ENCODE peak calls at places on chromosome 1, in ten cellular contexts. R is IMR-90; U is stimulated activated CD8-positive, alpha-beta memory T cell treated with anti-CD3 and anti-CD28 coated beads, Interleukin-15, amount 100 ng/mL, for 4 hours; E is Calu3; H is T-helper 9 cell; M is NCI-H774; Q is neural crest cell; G is activated T-cell treated with anti-CD3 and anti-CD28 coated beads, Interleukin-2, amount 50 U/mL, for 48 hours; J is GM12892; C is pancreas. V is an unnamed sample.

GRCh38 chr1:67118191-67118590 is 16.6 kb downstream of the C1orf141 start:
- DNase-seq in R (peak), U (no peak), E (no peak), H (no peak), M (no peak), Q (no peak), G (no peak), J (no peak), C (no peak), V (no peak)

GRCh38 chr1:156807627-156808026 is 9.0 kb downstream of the SH2D2A start:
- DNase-seq in R (no peak), U (no peak), E (no peak), H (no peak), M (no peak), Q (no peak), G (peak), J (no peak), C (no peak), V (no peak)

GRCh38 chr1:41465741-41466140 is 18.7 kb downstream of the EDN2 start:
- DNase-seq in R (no peak), U (no peak), E (no peak), H (no peak), M (no peak), Q (no peak), G (no peak), J (no peak), C (no peak), V (no peak)

GRCh38 chr1:110634086-110634454 is 27.9 kb upstream of the KCNA2 start:
- DNase-seq in R (no peak), U (no peak), E (no peak), H (no peak), M (no peak), Q (no peak), G (no peak), J (no peak), C (no peak), V (no peak)

GRCh38 chr1:234715252-234715945 is 105.4 kb upstream of the IRF2BP2 start:
- DNase-seq in R (no peak), U (no peak), E (no peak), H (no peak), M (no peak), Q (no peak), G (no peak), J (no peak), C (no peak), V (no peak)

GRCh38 chr1:9891207-9891606 is 18.9 kb downstream of the CTNNBIP1 start:
- DNase-seq in R (peak), U (no peak), E (no peak), H (no peak), M (no peak), Q (no peak), G (no peak), J (no peak), C (no peak), V (no peak)

GRCh38 chr1:108817016-108817415 is 39.9 kb downstream of the AKNAD1 start:
- DNase-seq in R (peak), U (no peak), E (peak), H (no peak), M (peak), Q (peak), G (no peak), J (no peak), C (no peak), V (no peak)

GRCh38 chr1:98316286-98316685 is 345.2 kb upstream of the SNX7 start:
- DNase-seq in R (peak), U (no peak), E (no peak), H (no peak), M (no peak), Q (no peak), G (no peak), J (no peak), C (no peak), V (no peak)

GRCh38 chr1:20974069-20974468 is 187.0 kb upstream of the HP1BP3 start:
- DNase-seq in R (peak), U (no peak), E (no peak), H (no peak), M (no peak), Q (no peak), G (no peak), J (no peak), C (no peak), V (no peak)

V was measured in GF-D8.